ENCODE peak calls at places on chromosomes 5 and 9, in seven cellular contexts. T, K, A, S, G, Y and C are unnamed samples.

GRCh38 chr9:121121582-121122087 is 46.9 kb downstream of the CNTRL start:
- DNase-seq in T (peak; percentile 98), K (peak; percentile 98), A (peak; percentile 98), S (peak; percentile 99), G (peak; percentile 97), Y (peak; percentile 77), C (peak; percentile 97)

GRCh38 chr5:61139094-61139873 is 23.0 kb downstream of the SMIM15 start:
- DNase-seq in T (no peak), K (no peak), A (no peak), S (peak; percentile 61), G (no peak), Y (no peak), C (no peak)

GRCh38 chr9:109320734-109321448 is at the start of gene EPB41L4B:
- DNase-seq in T (peak; percentile 96), K (peak; percentile 93), A (peak; percentile 88), S (peak; percentile 98), G (peak; percentile 92), Y (peak; percentile 72), C (peak; percentile 98)

GRCh38 chr5:160462167-160462566 is 40.5 kb downstream of the PTTG1 start:
- DNase-seq in T (no peak), K (no peak), A (no peak), S (no peak), G (no peak), Y (no peak), C (no peak)

GRCh38 chr5:157306690-157307089 is 40.8 kb downstream of the CYFIP2 start:
- DNase-seq in T (no peak), K (no peak), A (no peak), S (no peak), G (no peak), Y (no peak), C (no peak)

GRCh38 chr5:171162602-171163001 is 146.4 kb upstream of the TLX3 start:
- DNase-seq in T (no peak), K (no peak), A (no peak), S (peak; percentile 82), G (peak; percentile 44), Y (peak; percentile 4), C (no peak)

GRCh38 chr5:151620463-151620844 is 29.3 kb upstream of the FAT2 start:
- DNase-seq in T (no peak), K (no peak), A (no peak), S (no peak), G (no peak), Y (no peak), C (no peak)

GRCh38 chr5:26805076-26805475 is 233.3 kb downstream of the CDH9 start:
- DNase-seq in T (no peak), K (no peak), A (no peak), S (no peak), G (no peak), Y (no peak), C (no peak)

GRCh38 chr5:100828071-100828689 is 74.9 kb downstream of the ST8SIA4 start:
- DNase-seq in T (no peak), K (no peak), A (no peak), S (no peak), G (no peak), Y (no peak), C (no peak)

GRCh38 chr5:179918742-179919486 is 11.2 kb upstream of the TBC1D9B start:
- DNase-seq in T (peak; percentile 46), K (no peak), A (no peak), S (no peak), G (no peak), Y (no peak), C (no peak)

GRCh38 chr5:116574682-116575634 is at the start of gene SEMA6A:
- DNase-seq in T (peak; percentile 92), K (peak; percentile 80), A (peak; percentile 87), S (peak; percentile 99), G (peak; percentile 95), Y (peak; percentile 55), C (peak; percentile 92)

GRCh38 chr9:21558627-21559401 is 76.7 kb upstream of the IFNE start:
- DNase-seq in T (no peak), K (no peak), A (no peak), S (peak; percentile 71), G (no peak), Y (no peak), C (no peak)

GRCh38 chr9:79104951-79105350 is 466.8 kb upstream of the TLE4 start:
- DNase-seq in T (no peak), K (no peak), A (no peak), S (no peak), G (no peak), Y (no peak), C (no peak)

GRCh38 chr9:127574089-127574921 is 37.8 kb upstream of the STXBP1 start:
- DNase-seq in T (no peak), K (no peak), A (peak; percentile 91), S (no peak), G (no peak), Y (peak; percentile 70), C (peak; percentile 91)

GRCh38 chr5:157172408-157172807 is 6.3 kb upstream of the GARIN3 start:
- DNase-seq in T (no peak), K (no peak), A (no peak), S (no peak), G (no peak), Y (no peak), C (no peak)

GRCh38 chr5:69238760-69239251 is 4.1 kb downstream of the CDK7 start:
- DNase-seq in T (no peak), K (no peak), A (no peak), S (no peak), G (no peak), Y (peak; percentile 57), C (no peak)

GRCh38 chr5:115898656-115899055 is 56.9 kb downstream of the AP3S1 start:
- DNase-seq in T (no peak), K (no peak), A (no peak), S (no peak), G (no peak), Y (no peak), C (no peak)

DNA sequence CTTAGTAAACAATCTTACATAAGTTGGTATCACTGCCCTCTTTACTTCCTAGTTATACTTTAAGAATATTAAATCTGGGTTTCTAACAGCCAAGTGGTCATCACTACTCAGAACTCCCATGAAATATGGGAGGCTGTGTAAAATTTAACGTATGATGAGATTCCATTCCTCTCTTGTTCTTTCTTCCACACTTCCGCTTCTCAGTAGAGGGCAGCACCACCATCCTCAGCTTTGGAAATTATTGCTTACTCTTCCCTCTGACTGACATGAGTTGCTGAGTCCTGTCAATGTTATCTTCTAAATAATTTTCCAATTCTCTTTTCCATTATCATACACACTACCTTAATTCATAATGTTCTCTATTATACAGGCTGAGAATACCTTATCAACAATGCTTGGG is 194.0 kb downstream of the RFX3 start:
- DNase-seq in T (no peak), K (no peak), A (no peak), S (peak; percentile 51), G (peak; percentile 9), Y (no peak), C (no peak)
- TF ChIP-seq CTCF in T (no peak), K (no peak), A (no peak), S (peak; percentile 69), G (peak; percentile 33), Y (peak; percentile 44), C (no peak)

DNA sequence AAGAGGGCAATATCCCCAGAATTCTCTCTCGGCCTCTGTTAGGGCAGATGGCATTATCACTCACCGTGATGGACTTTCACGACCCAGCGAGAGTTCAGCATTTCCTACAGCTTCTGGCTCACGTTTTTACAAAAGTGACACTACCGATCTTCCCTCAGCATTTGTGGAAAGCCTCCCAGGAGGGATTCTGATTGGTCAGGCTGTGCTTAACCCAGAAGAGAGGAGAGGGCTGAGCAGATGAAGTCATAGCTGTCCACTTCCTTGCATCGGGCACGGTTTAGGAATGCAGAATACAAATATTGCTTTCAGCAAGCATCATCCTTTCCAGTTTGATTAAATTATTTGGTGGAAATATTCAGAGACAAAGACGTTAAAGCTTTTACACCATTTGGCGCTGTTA is 277.4 kb upstream of the MSX2 start:
- DNase-seq in T (no peak), K (no peak), A (no peak), S (no peak), G (no peak), Y (no peak), C (no peak)
- H3K4me1 ChIP-seq in T (no peaks in the 10 kb centered on the region), K (no peaks in the 10 kb centered on the region), A (no peaks in the 10 kb centered on the region), S (no peaks in the 10 kb centered on the region), G (peaks cover 22% of the 10 kb centered on the region), Y (no peaks in the 10 kb centered on the region), C (no peaks in the 10 kb centered on the region)

GRCh38 chr5:165026971-165027370 is 1521.6 kb downstream of the MAT2B start:
- DNase-seq in T (no peak), K (no peak), A (no peak), S (no peak), G (no peak), Y (no peak), C (no peak)

GRCh38 chr5:165031361-165031760 is 1525.9 kb downstream of the MAT2B start:
- DNase-seq in T (no peak), K (no peak), A (no peak), S (no peak), G (no peak), Y (no peak), C (no peak)

GRCh38 chr5:165029471-165029870 is 1524.1 kb downstream of the MAT2B start:
- DNase-seq in T (no peak), K (peak; percentile 7), A (no peak), S (peak; percentile 80), G (peak; percentile 80), Y (no peak), C (no peak)
- TF ChIP-seq CTCF in T (no peak), K (peak; percentile 11), A (no peak), S (peak; percentile 82), G (no peak), Y (no peak), C (no peak)

GRCh38 chr9:124290743-124291554 is 33.2 kb downstream of the NEK6 start:
- DNase-seq in T (no peak), K (no peak), A (no peak), S (no peak), G (no peak), Y (no peak), C (no peak)
- H3K4me1 ChIP-seq in T (peaks cover 92% of the 10 kb centered on the region), K (peaks cover 71% of the 10 kb centered on the region), A (no peaks in the 10 kb centered on the region), S (no peaks in the 10 kb centered on the region), G (peaks cover 27% of the 10 kb centered on the region), Y (peaks cover 74% of the 10 kb centered on the region), C (no peaks in the 10 kb centered on the region)

GRCh38 chr5:150256416-150257064 is 33.0 kb downstream of the CAMK2A start:
- DNase-seq in T (no peak), K (no peak), A (no peak), S (peak; percentile 83), G (peak; percentile 60), Y (peak; percentile 32), C (no peak)
- TF ChIP-seq CTCF in T (no peak), K (no peak), A (no peak), S (peak; percentile 78), G (no peak), Y (no peak), C (no peak)

GRCh38 chr5:111236995-111237394 is 12.8 kb downstream of the CAMK4 start:
- DNase-seq in T (no peak), K (no peak), A (no peak), S (no peak), G (no peak), Y (no peak), C (no peak)

GRCh38 chr5:111232311-111233049 is 8.3 kb downstream of the CAMK4 start:
- DNase-seq in T (no peak), K (no peak), A (no peak), S (no peak), G (no peak), Y (no peak), C (no peak)

GRCh38 chr5:111233050-111233370 is 8.8 kb downstream of the CAMK4 start:
- DNase-seq in T (no peak), K (no peak), A (no peak), S (no peak), G (no peak), Y (no peak), C (no peak)

GRCh38 chr5:111235635-111236034 is 11.5 kb downstream of the CAMK4 start:
- DNase-seq in T (no peak), K (no peak), A (no peak), S (no peak), G (no peak), Y (no peak), C (no peak)

GRCh38 chr5:111234125-111234524 is 9.9 kb downstream of the CAMK4 start:
- DNase-seq in T (no peak), K (no peak), A (no peak), S (no peak), G (no peak), Y (no peak), C (no peak)
- H3K4me1 ChIP-seq in T (no peaks in the 10 kb centered on the region), K (no peaks in the 10 kb centered on the region), A (no peaks in the 10 kb centered on the region), S (no peaks in the 10 kb centered on the region), G (no peaks in the 10 kb centered on the region), Y (no peaks in the 10 kb centered on the region), C (no peaks in the 10 kb centered on the region)